ENCODE peak calls at places on chromosomes 3 and 15, in five cellular contexts. One of them, this sample, is unnamed.

GRCh38 chr3:100637197-100637631 is 27.8 kb downstream of the ADGRG7 start:
- DNase-seq in renal cortical epithelial cell: no peak
- DNase-seq in posterior vena cava: no peak
- DNase-seq in ACHN: no peak
- DNase-seq in thyroid gland: no peak
- DNase-seq in this sample: no peak

GRCh38 chr3:169633105-169633504 is 30.4 kb downstream of the MECOM start:
- DNase-seq in thyroid gland: no peak
- DNase-seq in renal cortical epithelial cell: no peak
- DNase-seq in ACHN: no peak
- DNase-seq in posterior vena cava: no peak
- DNase-seq in this sample: no peak

GRCh38 chr15:31278056-31278445 is 48.6 kb upstream of the KLF13 start:
- DNase-seq in thyroid gland: no peak
- DNase-seq in renal cortical epithelial cell: no peak
- DNase-seq in ACHN: no peak
- DNase-seq in posterior vena cava: peak; percentile 31
- DNase-seq in this sample: peak; percentile 27

GRCh38 chr3:38455639-38456430 is 2.1 kb downstream of the ACVR2B start:
- DNase-seq in posterior vena cava: no peak
- DNase-seq in thyroid gland: peak; percentile 37
- DNase-seq in renal cortical epithelial cell: peak; percentile 48
- DNase-seq in ACHN: no peak
- DNase-seq in this sample: no peak

GRCh38 chr3:59994720-59995304 is 945.0 kb upstream of the CFAP20DC start:
- DNase-seq in thyroid gland: no peak
- DNase-seq in posterior vena cava: no peak
- DNase-seq in ACHN: no peak
- DNase-seq in renal cortical epithelial cell: no peak
- DNase-seq in this sample: no peak

GRCh38 chr3:78887029-78887428 is 880.8 kb downstream of the ROBO1 start:
- DNase-seq in posterior vena cava: no peak
- DNase-seq in ACHN: peak; percentile 76
- DNase-seq in thyroid gland: no peak
- DNase-seq in renal cortical epithelial cell: no peak
- DNase-seq in this sample: no peak

GRCh38 chr15:49990835-49991540 is 128.0 kb downstream of the ATP8B4 start:
- DNase-seq in renal cortical epithelial cell: no peak
- DNase-seq in thyroid gland: no peak
- DNase-seq in ACHN: no peak
- DNase-seq in posterior vena cava: no peak
- DNase-seq in this sample: no peak

GRCh38 chr3:9916346-9916733 is 558 bp upstream of the IL17RC start:
- DNase-seq in posterior vena cava: no peak
- DNase-seq in renal cortical epithelial cell: no peak
- DNase-seq in ACHN: no peak
- DNase-seq in thyroid gland: no peak
- DNase-seq in this sample: no peak

GRCh38 chr15:72117448-72117697 is 577 bp downstream of the MYO9A start:
- DNase-seq in renal cortical epithelial cell: no peak
- DNase-seq in posterior vena cava: peak; percentile 94
- DNase-seq in ACHN: peak; percentile 80
- DNase-seq in thyroid gland: peak; percentile 84
- DNase-seq in this sample: peak; percentile 87

GRCh38 chr3:119529883-119530282 is 29.5 kb downstream of the CD80 start:
- DNase-seq in renal cortical epithelial cell: peak; percentile 13
- DNase-seq in ACHN: no peak
- DNase-seq in thyroid gland: no peak
- DNase-seq in posterior vena cava: no peak
- DNase-seq in this sample: no peak

GRCh38 chr15:89799011-89799924 is 15.4 kb downstream of the ANPEP start:
- DNase-seq in posterior vena cava: no peak
- DNase-seq in ACHN: no peak
- DNase-seq in thyroid gland: peak; percentile 61
- DNase-seq in renal cortical epithelial cell: no peak
- DNase-seq in this sample: no peak

GRCh38 chr3:71064288-71064975 is 519.1 kb downstream of the FOXP1 start:
- DNase-seq in posterior vena cava: peak; percentile 85
- DNase-seq in renal cortical epithelial cell: peak; percentile 32
- DNase-seq in ACHN: peak; percentile 49
- DNase-seq in thyroid gland: peak; percentile 51
- DNase-seq in this sample: no peak

GRCh38 chr3:63353383-63353782 is 75.3 kb downstream of the SYNPR start:
- DNase-seq in renal cortical epithelial cell: no peak
- DNase-seq in thyroid gland: no peak
- DNase-seq in ACHN: peak; percentile 16
- DNase-seq in posterior vena cava: no peak
- DNase-seq in this sample: no peak

GRCh38 chr3:27138005-27138404 is 231.2 kb downstream of the NEK10 start:
- DNase-seq in renal cortical epithelial cell: no peak
- DNase-seq in thyroid gland: no peak
- DNase-seq in posterior vena cava: no peak
- DNase-seq in ACHN: no peak
- DNase-seq in this sample: peak; percentile 32

GRCh38 chr3:187759601-187760000 is 14.3 kb upstream of the BCL6 start:
- DNase-seq in posterior vena cava: no peak
- DNase-seq in thyroid gland: no peak
- DNase-seq in renal cortical epithelial cell: no peak
- DNase-seq in ACHN: no peak
- DNase-seq in this sample: no peak

GRCh38 chr15:70701891-70702568 is 61.3 kb downstream of the UACA start:
- DNase-seq in renal cortical epithelial cell: peak; percentile 89
- DNase-seq in posterior vena cava: no peak
- DNase-seq in thyroid gland: no peak
- DNase-seq in ACHN: peak; percentile 58
- DNase-seq in this sample: no peak

GRCh38 chr3:9339750-9340449 is 23.0 kb upstream of the THUMPD3 start:
- DNase-seq in ACHN: no peak
- DNase-seq in renal cortical epithelial cell: peak; percentile 25
- DNase-seq in thyroid gland: no peak
- DNase-seq in posterior vena cava: no peak
- DNase-seq in this sample: no peak

GRCh38 chr3:36114353-36114752 is 266.0 kb upstream of the STAC start:
- DNase-seq in posterior vena cava: no peak
- DNase-seq in thyroid gland: no peak
- DNase-seq in renal cortical epithelial cell: no peak
- DNase-seq in ACHN: no peak
- DNase-seq in this sample: no peak

GRCh38 chr3:153910387-153910786 is 210.8 kb upstream of the ARHGEF26 start:
- DNase-seq in thyroid gland: no peak
- DNase-seq in posterior vena cava: no peak
- DNase-seq in ACHN: no peak
- DNase-seq in renal cortical epithelial cell: no peak
- DNase-seq in this sample: no peak

GRCh38 chr3:55770077-55770476 is 283.0 kb upstream of the WNT5A start:
- DNase-seq in thyroid gland: no peak
- DNase-seq in renal cortical epithelial cell: no peak
- DNase-seq in posterior vena cava: no peak
- DNase-seq in ACHN: no peak
- DNase-seq in this sample: no peak

GRCh38 chr3:182937293-182938051 is 42.9 kb downstream of the DCUN1D1 start:
- DNase-seq in renal cortical epithelial cell: no peak
- DNase-seq in ACHN: no peak
- DNase-seq in thyroid gland: no peak
- DNase-seq in posterior vena cava: no peak
- DNase-seq in this sample: no peak

GRCh38 chr3:53174346-53175250 is 13.6 kb downstream of the PRKCD start:
- DNase-seq in thyroid gland: no peak
- DNase-seq in renal cortical epithelial cell: no peak
- DNase-seq in ACHN: no peak
- DNase-seq in posterior vena cava: no peak
- DNase-seq in this sample: no peak

GRCh38 chr15:26442680-26443079 is 330.2 kb downstream of the GABRB3 start:
- DNase-seq in ACHN: no peak
- DNase-seq in renal cortical epithelial cell: no peak
- DNase-seq in posterior vena cava: no peak
- DNase-seq in thyroid gland: no peak
- DNase-seq in this sample: no peak

GRCh38 chr3:8888296-8888915 is 74.9 kb downstream of the RAD18 start:
- DNase-seq in renal cortical epithelial cell: peak; percentile 28
- DNase-seq in posterior vena cava: no peak
- DNase-seq in thyroid gland: no peak
- DNase-seq in ACHN: no peak
- DNase-seq in this sample: no peak

GRCh38 chr15:60118146-60118545 is 114.0 kb downstream of the FOXB1 start:
- DNase-seq in renal cortical epithelial cell: no peak
- DNase-seq in thyroid gland: no peak
- DNase-seq in posterior vena cava: no peak
- DNase-seq in ACHN: no peak
- DNase-seq in this sample: peak; percentile 74

GRCh38 chr3:140023616-140024530 is 88.9 kb downstream of the CLSTN2 start:
- DNase-seq in ACHN: no peak
- DNase-seq in posterior vena cava: no peak
- DNase-seq in thyroid gland: peak; percentile 87
- DNase-seq in renal cortical epithelial cell: peak; percentile 57
- DNase-seq in this sample: no peak

GRCh38 chr15:45148076-45149059 is 18.6 kb downstream of the DUOX1 start:
- DNase-seq in posterior vena cava: peak; percentile 72
- DNase-seq in renal cortical epithelial cell: peak; percentile 18
- DNase-seq in thyroid gland: no peak
- DNase-seq in ACHN: no peak
- DNase-seq in this sample: no peak

GRCh38 chr15:64430000-64430735 is 30.2 kb upstream of the ZNF609 start:
- DNase-seq in ACHN: no peak
- DNase-seq in posterior vena cava: no peak
- DNase-seq in renal cortical epithelial cell: peak; percentile 88
- DNase-seq in thyroid gland: peak; percentile 13
- DNase-seq in this sample: peak; percentile 77

GRCh38 chr3:12279591-12280326 is 9.1 kb upstream of the PPARG start:
- DNase-seq in ACHN: no peak
- DNase-seq in renal cortical epithelial cell: no peak
- DNase-seq in thyroid gland: no peak
- DNase-seq in posterior vena cava: no peak
- DNase-seq in this sample: no peak

GRCh38 chr3:42546691-42547213 is 35.0 kb downstream of the SEC22C start:
- DNase-seq in ACHN: no peak
- DNase-seq in renal cortical epithelial cell: no peak
- DNase-seq in posterior vena cava: no peak
- DNase-seq in thyroid gland: no peak
- DNase-seq in this sample: no peak

GRCh38 chr3:165491487-165491886 is 295.3 kb upstream of the SLITRK3 start:
- DNase-seq in posterior vena cava: no peak
- DNase-seq in thyroid gland: no peak
- DNase-seq in renal cortical epithelial cell: peak; percentile 44
- DNase-seq in ACHN: no peak
- DNase-seq in this sample: no peak

GRCh38 chr15:64152507-64153387 is 1.2 kb downstream of the SNX22 start:
- DNase-seq in ACHN: no peak
- DNase-seq in posterior vena cava: peak; percentile 81
- DNase-seq in thyroid gland: peak; percentile 64
- DNase-seq in renal cortical epithelial cell: no peak
- DNase-seq in this sample: peak; percentile 46

GRCh38 chr15:59699810-59700431 is 10.8 kb upstream of the BNIP2 start:
- DNase-seq in thyroid gland: no peak
- DNase-seq in ACHN: no peak
- DNase-seq in posterior vena cava: no peak
- DNase-seq in renal cortical epithelial cell: peak; percentile 65
- DNase-seq in this sample: no peak

GRCh38 chr3:40976241-40976640 is 223.1 kb upstream of the CTNNB1 start:
- DNase-seq in thyroid gland: no peak
- DNase-seq in ACHN: no peak
- DNase-seq in posterior vena cava: no peak
- DNase-seq in renal cortical epithelial cell: no peak
- DNase-seq in this sample: no peak

GRCh38 chr3:194083253-194084224 is 52.4 kb upstream of the HES1 start:
- DNase-seq in thyroid gland: no peak
- DNase-seq in ACHN: no peak
- DNase-seq in renal cortical epithelial cell: no peak
- DNase-seq in posterior vena cava: no peak
- DNase-seq in this sample: no peak

GRCh38 chr3:41612853-41613252 is 349.1 kb downstream of the ULK4 start:
- DNase-seq in ACHN: no peak
- DNase-seq in posterior vena cava: no peak
- DNase-seq in thyroid gland: no peak
- DNase-seq in renal cortical epithelial cell: no peak
- DNase-seq in this sample: no peak

This sample was measured in H9.